ENCODE peak calls at places on chromosome 1, in six cellular contexts. H is fibroblast of lung, A is hepatocyte, V is endothelial cell, U is OCI-LY7, D is HFF-Myc. I is an unnamed sample.

GRCh38 chr1:184028854-184029623 is 8.5 kb downstream of the COLGALT2 start:
- DNase-seq in A (peak), D (no peak), U (no peak), V (no peak), H (no peak), I (no peak)

GRCh38 chr1:36890776-36891175 is 143.5 kb downstream of the GRIK3 start:
- DNase-seq in H (no peak), U (no peak), D (no peak), A (no peak), V (no peak), I (no peak)

GRCh38 chr1:167430134-167430848 is 88.0 kb downstream of the CD247 start:
- DNase-seq in D (no peak), V (no peak), A (no peak), U (peak), H (no peak), I (peak)

GRCh38 chr1:45009296-45009865 is 1.7 kb downstream of the HECTD3 start:
- DNase-seq in V (no peak), A (no peak), H (no peak), D (no peak), U (no peak), I (no peak)

GRCh38 chr1:17581389-17582123 is 42.1 kb downstream of the ARHGEF10L start:
- DNase-seq in U (peak), D (no peak), H (no peak), V (no peak), A (no peak), I (no peak)

GRCh38 chr1:74368335-74368734 is 133.1 kb downstream of the TNNI3K start:
- DNase-seq in H (peak), U (no peak), V (no peak), A (no peak), D (no peak), I (no peak)

GRCh38 chr1:57124170-57124569 is 158.4 kb upstream of the C8B start:
- DNase-seq in D (no peak), U (no peak), H (no peak), A (no peak), V (no peak), I (no peak)

GRCh38 chr1:204260601-204261197 is 46.9 kb upstream of the GOLT1A start:
- DNase-seq in V (no peak), H (no peak), D (no peak), A (no peak), U (no peak), I (no peak)

GRCh38 chr1:211133393-211133840 is 531 bp downstream of the KCNH1 start:
- DNase-seq in H (peak), D (no peak), U (no peak), A (peak), V (peak), I (peak)

GRCh38 chr1:165674599-165674998 is 23.8 kb downstream of the ALDH9A1 start:
- DNase-seq in A (no peak), U (no peak), H (peak), D (no peak), V (no peak), I (no peak)

GRCh38 chr1:171984262-171984661 is 143.0 kb downstream of the DNM3 start:
- DNase-seq in H (no peak), A (no peak), U (no peak), D (no peak), V (no peak), I (no peak)

GRCh38 chr1:76543495-76543894 is 323.8 kb upstream of the ST6GALNAC5 start:
- DNase-seq in H (no peak), D (no peak), V (no peak), A (no peak), U (no peak), I (no peak)

GRCh38 chr1:76546354-76546933 is 320.8 kb upstream of the ST6GALNAC5 start:
- DNase-seq in U (no peak), V (no peak), A (no peak), D (no peak), H (no peak), I (no peak)

GRCh38 chr1:76547916-76548315 is 319.4 kb upstream of the ST6GALNAC5 start:
- DNase-seq in A (peak), H (no peak), D (no peak), V (no peak), U (no peak), I (no peak)
- TF ChIP-seq CTCF in A (no peak), H (no peak), D (no peak), V (no peak), U (no peak), I (no peak)

GRCh38 chr1:3636080-3636479 is 11.3 kb downstream of the TPRG1L start:
- DNase-seq in U (no peak), V (no peak), H (no peak), A (no peak), D (no peak), I (no peak)

GRCh38 chr1:3632716-3633343 is 8.0 kb downstream of the TPRG1L start:
- DNase-seq in D (no peak), H (no peak), A (no peak), U (no peak), V (no peak), I (no peak)

GRCh38 chr1:3633344-3634058 is 8.7 kb downstream of the TPRG1L start:
- DNase-seq in D (no peak), V (no peak), H (no peak), A (no peak), U (no peak), I (no peak)

GRCh38 chr1:3632298-3632697 is 7.5 kb downstream of the TPRG1L start:
- DNase-seq in H (no peak), U (no peak), D (no peak), V (no peak), A (no peak), I (no peak)

DNA sequence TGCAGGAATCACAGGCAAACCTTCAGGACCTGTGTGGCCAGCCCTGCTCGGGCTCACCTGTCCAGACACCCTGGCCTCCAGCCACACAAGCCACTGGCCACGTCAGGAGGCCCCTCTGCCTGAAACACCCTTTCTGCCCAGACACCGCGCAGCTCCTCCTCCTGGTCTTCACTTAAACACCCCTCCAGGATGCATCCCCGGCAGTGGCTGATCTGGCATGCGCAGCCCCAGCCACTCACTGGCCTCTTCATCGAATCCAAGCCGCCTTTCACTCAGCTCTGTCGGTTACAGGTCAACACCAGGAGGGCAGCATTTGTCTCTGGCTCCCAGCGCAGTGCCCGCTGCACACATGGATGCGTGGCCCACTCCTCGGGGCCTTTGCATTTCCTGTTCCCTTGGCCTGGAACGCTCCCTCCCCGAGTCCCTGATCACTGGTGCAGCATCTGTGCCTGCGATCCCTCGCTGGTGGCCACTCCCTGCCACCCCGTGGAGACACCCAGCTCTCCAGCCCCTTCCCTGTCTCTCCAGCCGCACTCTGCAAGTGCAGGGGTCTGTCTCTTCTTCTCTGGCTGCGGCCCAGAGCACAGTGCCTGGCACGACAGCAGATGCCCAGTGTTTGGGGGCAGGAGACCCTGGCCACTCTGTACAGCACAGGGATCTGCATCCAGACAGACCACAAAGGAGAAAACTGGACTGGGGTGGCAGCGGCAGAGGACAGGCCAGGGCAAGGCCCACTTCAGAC is 9.4 kb downstream of the TPRG1L start:
- DNase-seq in H (no peak), V (no peak), U (no peak), A (no peak), D (no peak), I (no peak)
- TF ChIP-seq CTCF in H (no peak), V (no peak), U (no peak), A (no peak), D (no peak), I (no peak)

GRCh38 chr1:88649932-88650331 is 34.1 kb upstream of the PKN2 start:
- DNase-seq in D (no peak), A (no peak), V (no peak), H (no peak), U (no peak), I (no peak)
- TF ChIP-seq CTCF in D (no peak), A (no peak), V (no peak), H (no peak), U (no peak), I (no peak)

DNA sequence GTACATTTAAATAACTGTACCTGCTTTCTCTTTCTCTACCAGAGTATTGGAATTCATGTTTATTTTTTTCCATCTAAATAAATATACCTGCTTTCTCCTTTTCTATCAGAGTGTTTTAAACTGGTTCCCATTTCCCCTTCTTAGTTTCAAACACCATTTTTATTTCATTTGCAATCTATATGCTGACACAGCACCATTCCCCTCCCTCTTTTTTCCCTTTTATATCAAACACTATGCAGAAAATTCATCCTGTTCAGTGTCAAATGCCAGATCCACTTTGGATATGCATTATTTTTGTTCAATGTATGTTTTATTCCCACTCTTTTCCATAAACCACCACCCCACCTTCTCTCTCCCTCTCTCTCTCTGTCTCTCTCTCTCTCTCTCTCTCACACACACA is 85.8 kb upstream of the ST6GALNAC5 start:
- DNase-seq in U (no peak), A (no peak), D (no peak), V (no peak), H (no peak), I (no peak)
- TF ChIP-seq CTCF in U (no peak), A (no peak), D (no peak), V (no peak), H (no peak), I (no peak)

GRCh38 chr1:27575861-27576331 is 28.0 kb downstream of the AHDC1 start:
- DNase-seq in U (no peak), V (peak), A (peak), H (peak), D (no peak), I (peak)

GRCh38 chr1:27572679-27573426 is 31.1 kb downstream of the AHDC1 start:
- DNase-seq in A (peak), U (no peak), D (no peak), H (peak), V (no peak), I (no peak)

GRCh38 chr1:27574001-27574781 is 29.8 kb downstream of the AHDC1 start:
- DNase-seq in H (no peak), V (no peak), U (no peak), D (no peak), A (peak), I (no peak)

GRCh38 chr1:27576846-27577245 is 27.1 kb downstream of the AHDC1 start:
- DNase-seq in H (no peak), D (no peak), V (no peak), A (no peak), U (no peak), I (no peak)

GRCh38 chr1:27574871-27575831 is 28.8 kb downstream of the AHDC1 start:
- DNase-seq in U (no peak), H (peak), A (peak), V (peak), D (no peak), I (no peak)
- TF ChIP-seq CTCF in U (peak), H (no peak), A (peak), V (peak), D (peak), I (no peak)